ENCODE peak calls at places on chromosomes 5 and 9, in ten cellular contexts. Z, V, R, T, I, O, F, N, H and A are unnamed samples.
A peak's percentile ranks its signal among the peaks of the same experiment; 100 is the strongest.

GRCh38 chr5:170268884-170269283 is 28.7 kb downstream of the LCP2 start:
- DNase-seq in Z (no peak), V (no peak), R (no peak), T (no peak), I (no peak), O (no peak), F (no peak), N (no peak), H (no peak), A (no peak)

GRCh38 chr5:74943905-74944304 is 77.7 kb upstream of the FAM169A start:
- DNase-seq in Z (no peak), V (no peak), R (no peak), T (no peak), I (no peak), O (peak; percentile 76), F (no peak), N (no peak), H (no peak), A (no peak)

GRCh38 chr5:138575194-138576015 is at the start of gene HSPA9:
- DNase-seq in Z (peak; percentile 100), V (peak; percentile 98), R (peak; percentile 90), T (peak; percentile 100), I (peak; percentile 99), O (peak; percentile 99), F (peak; percentile 99), N (peak; percentile 98), H (peak; percentile 99), A (peak; percentile 99)

GRCh38 chr9:79057576-79057975 is 514.2 kb upstream of the TLE4 start:
- DNase-seq in Z (no peak), V (no peak), R (no peak), T (peak; percentile 10), I (no peak), O (no peak), F (no peak), N (no peak), H (no peak), A (no peak)

GRCh38 chr9:123395276-123396006 is 39.4 kb downstream of the CRB2 start:
- DNase-seq in Z (no peak), V (no peak), R (no peak), T (no peak), I (no peak), O (no peak), F (no peak), N (no peak), H (peak; percentile 93), A (no peak)

GRCh38 chr5:126594077-126594476 is 942 bp downstream of the ALDH7A1 start:
- DNase-seq in Z (peak; percentile 39), V (no peak), R (no peak), T (peak; percentile 20), I (no peak), O (peak; percentile 23), F (no peak), N (no peak), H (no peak), A (peak; percentile 16)

GRCh38 chr5:180250329-180250728 is 41.3 kb upstream of the RASGEF1C start:
- DNase-seq in Z (no peak), V (no peak), R (no peak), T (no peak), I (no peak), O (no peak), F (no peak), N (no peak), H (no peak), A (no peak)

GRCh38 chr5:73654861-73655318 is 28.9 kb downstream of the ARHGEF28 start:
- DNase-seq in Z (no peak), V (no peak), R (no peak), T (no peak), I (no peak), O (no peak), F (no peak), N (no peak), H (no peak), A (no peak)

GRCh38 chr9:71901695-71902094 is 9.3 kb downstream of the ABHD17B start:
- DNase-seq in Z (no peak), V (no peak), R (no peak), T (no peak), I (no peak), O (peak; percentile 51), F (no peak), N (no peak), H (no peak), A (no peak)

GRCh38 chr5:97044057-97044456 is 98.4 kb downstream of the LIX1 start:
- DNase-seq in Z (peak; percentile 23), V (no peak), R (no peak), T (no peak), I (no peak), O (peak; percentile 90), F (peak; percentile 74), N (peak; percentile 24), H (no peak), A (peak; percentile 55)

GRCh38 chr9:91734371-91734981 is 215.6 kb downstream of the ROR2 start:
- DNase-seq in Z (peak; percentile 59), V (peak; percentile 85), R (peak; percentile 65), T (peak; percentile 32), I (peak; percentile 54), O (peak; percentile 75), F (peak; percentile 7), N (peak; percentile 61), H (no peak), A (peak; percentile 76)

GRCh38 chr5:23466401-23466886 is 41.0 kb upstream of the PRDM9 start:
- DNase-seq in Z (no peak), V (no peak), R (no peak), T (peak; percentile 46), I (peak; percentile 24), O (no peak), F (no peak), N (no peak), H (no peak), A (peak; percentile 68)

GRCh38 chr5:54275361-54275760 is 35.0 kb downstream of the ARL15 start:
- DNase-seq in Z (peak; percentile 8), V (no peak), R (no peak), T (peak; percentile 19), I (no peak), O (no peak), F (no peak), N (no peak), H (no peak), A (no peak)

GRCh38 chr9:14209399-14209990 is 104.4 kb downstream of the NFIB start:
- DNase-seq in Z (peak; percentile 6), V (no peak), R (no peak), T (peak; percentile 55), I (no peak), O (no peak), F (no peak), N (no peak), H (no peak), A (no peak)

GRCh38 chr9:81637276-81637675 is 52.1 kb downstream of the TLE1 start:
- DNase-seq in Z (no peak), V (no peak), R (no peak), T (no peak), I (no peak), O (no peak), F (no peak), N (no peak), H (no peak), A (no peak)

GRCh38 chr9:80648336-80648735 is 1041.0 kb downstream of the TLE1 start:
- DNase-seq in Z (peak; percentile 78), V (no peak), R (no peak), T (peak; percentile 80), I (no peak), O (no peak), F (no peak), N (no peak), H (no peak), A (no peak)

GRCh38 chr9:107989099-107989498 is 499.5 kb upstream of the KLF4 start:
- DNase-seq in Z (no peak), V (no peak), R (no peak), T (no peak), I (no peak), O (no peak), F (no peak), N (no peak), H (no peak), A (no peak)

GRCh38 chr5:80034559-80034958 is 589 bp upstream of the THBS4 start:
- DNase-seq in Z (no peak), V (no peak), R (no peak), T (peak; percentile 7), I (no peak), O (no peak), F (no peak), N (no peak), H (no peak), A (no peak)